ENCODE peak calls at places on chromosomes 4 and X, in six cellular contexts. H is endothelial cell; Y is AML-193; I is NCI-H1436; V is CD8-positive, alpha-beta memory T cell; G is cortex of kidney. L is an unnamed sample.

GRCh38 chr4:59818656-59819055 is 1381.5 kb upstream of the ADGRL3 start:
- DNase-seq in I (no peak), Y (peak), V (no peak), H (no peak), G (no peak), L (no peak)

GRCh38 chr4:15778742-15779231 is 659 bp downstream of the CD38 start:
- DNase-seq in Y (peak), I (no peak), G (no peak), V (peak), H (peak), L (no peak)

GRCh38 chr4:118682928-118683327 is 2.3 kb upstream of the METTL14 start:
- DNase-seq in G (no peak), V (no peak), Y (peak), H (no peak), I (no peak), L (no peak)

GRCh38 chrX:48576108-48576507 is 1.8 kb downstream of the RBM3 start:
- DNase-seq in I (no peak), Y (no peak), G (no peak), H (no peak), V (no peak), L (no peak)

GRCh38 chr4:153539058-153539826 is 73.1 kb downstream of the TMEM131L start:
- DNase-seq in I (no peak), V (no peak), H (no peak), G (no peak), Y (no peak), L (no peak)

GRCh38 chr4:139692300-139693012 is 26.8 kb downstream of the MGST2 start:
- DNase-seq in Y (peak), I (no peak), G (no peak), V (no peak), H (peak), L (no peak)

GRCh38 chr4:39044947-39045734 is 12.9 kb upstream of the TMEM156 start:
- DNase-seq in Y (peak), V (peak), G (no peak), I (no peak), H (peak), L (peak)

GRCh38 chr4:2939383-2940243 is 23.6 kb downstream of the NOP14 start:
- DNase-seq in H (no peak), V (no peak), Y (no peak), I (no peak), G (no peak), L (no peak)

GRCh38 chr4:18020145-18020670 is 1.3 kb downstream of the LCORL start:
- DNase-seq in G (no peak), H (no peak), Y (no peak), I (no peak), V (no peak), L (no peak)

GRCh38 chr4:142331132-142331531 is 515.0 kb downstream of the INPP4B start:
- DNase-seq in Y (no peak), G (no peak), V (no peak), I (no peak), H (no peak), L (no peak)

GRCh38 chrX:145506225-145506624 is 258.9 kb downstream of the SPANXN1 start:
- DNase-seq in I (no peak), G (no peak), H (no peak), V (no peak), Y (no peak), L (no peak)

GRCh38 chrX:30865020-30865419 is 24.0 kb downstream of the TAB3 start:
- DNase-seq in V (no peak), G (no peak), I (no peak), Y (no peak), H (no peak), L (no peak)

GRCh38 chrX:16826207-16826606 is 39.9 kb downstream of the TXLNG start:
- DNase-seq in H (no peak), I (no peak), Y (peak), G (no peak), V (peak), L (no peak)

GRCh38 chr4:37441231-37442061 is 196.9 kb downstream of the NWD2 start:
- DNase-seq in Y (no peak), G (no peak), V (no peak), I (no peak), H (no peak), L (no peak)

GRCh38 chr4:152045781-152046571 is 285.2 kb upstream of the GATB start:
- DNase-seq in Y (no peak), G (no peak), V (no peak), H (peak), I (no peak), L (no peak)

GRCh38 chrX:84046403-84046984 is 141.5 kb downstream of the RPS6KA6 start:
- DNase-seq in Y (no peak), I (peak), H (peak), V (no peak), G (no peak), L (no peak)

GRCh38 chr4:41432889-41433288 is 105.1 kb upstream of the LIMCH1 start:
- DNase-seq in V (no peak), Y (no peak), I (no peak), G (no peak), H (no peak), L (no peak)

GRCh38 chrX:105821471-105822081 is 763 bp upstream of the NRK start:
- DNase-seq in H (no peak), G (no peak), Y (no peak), V (no peak), I (no peak), L (no peak)

GRCh38 chr4:71992571-71992970 is 39.2 kb upstream of the NPFFR2 start:
- DNase-seq in Y (no peak), V (no peak), I (no peak), H (no peak), G (no peak), L (no peak)

GRCh38 chrX:52353838-52354237 is 15.0 kb upstream of the XAGE2 start:
- DNase-seq in G (no peak), V (no peak), I (no peak), Y (no peak), H (no peak), L (no peak)

GRCh38 chr4:97498875-97499274 is 644.4 kb downstream of the STPG2 start:
- DNase-seq in Y (no peak), H (no peak), G (no peak), V (no peak), I (no peak), L (no peak)

GRCh38 chrX:10341309-10341708 is 184.5 kb downstream of the CLCN4 start:
- DNase-seq in V (no peak), G (no peak), Y (no peak), H (no peak), I (no peak), L (no peak)

GRCh38 chr4:182346250-182346649 is 103.0 kb downstream of the TENM3 start:
- DNase-seq in Y (no peak), V (no peak), G (no peak), H (no peak), I (no peak), L (no peak)

GRCh38 chrX:150874448-150874847 is 24.0 kb downstream of the CD99L2 start:
- DNase-seq in Y (no peak), V (no peak), H (no peak), I (no peak), G (no peak), L (no peak)

GRCh38 chr4:186216465-186217024 is 10.8 kb upstream of the KLKB1 start:
- DNase-seq in Y (no peak), I (no peak), H (no peak), G (no peak), V (no peak), L (no peak)

GRCh38 chrX:30806187-30806728 is 82.8 kb downstream of the TAB3 start:
- DNase-seq in H (no peak), Y (no peak), G (no peak), I (no peak), V (no peak), L (no peak)

GRCh38 chr4:129362685-129363274 is 266.8 kb downstream of the C4orf33 start:
- DNase-seq in G (no peak), I (peak), H (peak), V (peak), Y (peak), L (no peak)

GRCh38 chrX:134599173-134599914 is 58.9 kb downstream of the PLAC1 start:
- DNase-seq in G (no peak), H (no peak), I (no peak), V (no peak), Y (no peak), L (no peak)

GRCh38 chrX:9160698-9161329 is 126.9 kb upstream of the FAM9B start:
- DNase-seq in G (no peak), V (no peak), H (no peak), I (no peak), Y (no peak), L (no peak)

GRCh38 chr4:76095568-76095967 is 21.1 kb downstream of the ART3 start:
- DNase-seq in Y (no peak), V (no peak), G (no peak), I (no peak), H (no peak), L (no peak)

GRCh38 chrX:826448-826847 is 195.9 kb downstream of the SHOX start:
- DNase-seq in V (no peak), H (no peak), Y (no peak), I (no peak), G (no peak), L (no peak)